ENCODE peak calls at places on chromosomes 7 and 10, in six cellular contexts. A, W, B, S, C and I are unnamed samples.

GRCh38 chr10:102431452-102432124 is 786 bp downstream of the CUEDC2 start:
- DNase-seq in B (peak; percentile 58), W (no peak), S (no peak), C (peak; percentile 58), A (no peak), I (no peak)

GRCh38 chr10:117112220-117112619 is 25.9 kb downstream of the VAX1 start:
- DNase-seq in A (no peak), B (peak; percentile 48), S (no peak), C (peak; percentile 6), W (peak; percentile 13), I (no peak)

GRCh38 chr10:35423505-35424306 is 87.4 kb downstream of the CCNY start:
- DNase-seq in C (no peak), S (no peak), A (no peak), B (no peak), W (no peak), I (no peak)

GRCh38 chr7:38628630-38629385 is 2.4 kb downstream of the AMPH start:
- DNase-seq in W (no peak), B (no peak), S (peak; percentile 50), C (peak; percentile 42), A (no peak), I (no peak)

GRCh38 chr10:86038371-86038770 is 328.2 kb downstream of the GRID1 start:
- DNase-seq in S (no peak), A (no peak), B (no peak), C (no peak), W (no peak), I (no peak)

GRCh38 chr7:3979956-3980643 is 679.0 kb downstream of the SDK1 start:
- DNase-seq in A (no peak), B (no peak), C (peak; percentile 4), W (peak; percentile 15), S (no peak), I (no peak)

GRCh38 chr7:106504620-106505019 is 156.3 kb downstream of the CCDC71L start:
- DNase-seq in C (no peak), B (no peak), W (no peak), A (no peak), S (no peak), I (no peak)

GRCh38 chr7:102832694-102833093 is 80.1 kb upstream of the LRRC17 start:
- DNase-seq in B (no peak), W (no peak), C (no peak), A (no peak), S (no peak), I (no peak)

GRCh38 chr7:133051719-133052118 is 30.2 kb downstream of the CHCHD3 start:
- DNase-seq in B (no peak), A (no peak), S (no peak), W (no peak), C (no peak), I (no peak)

GRCh38 chr10:26292058-26292457 is 75.5 kb downstream of the GAD2 start:
- DNase-seq in B (no peak), W (no peak), A (no peak), S (no peak), C (no peak), I (no peak)

GRCh38 chr7:92717982-92718716 is 118.2 kb downstream of the CDK6 start:
- DNase-seq in C (peak; percentile 67), B (no peak), S (no peak), A (peak; percentile 81), W (peak; percentile 20), I (peak; percentile 56)

GRCh38 chr7:47100815-47101435 is 481.0 kb downstream of the TNS3 start:
- DNase-seq in B (peak; percentile 78), S (no peak), A (peak; percentile 61), W (peak; percentile 57), C (peak; percentile 84), I (peak; percentile 74)

GRCh38 chr10:91389636-91390512 is 20.3 kb upstream of the HECTD2 start:
- DNase-seq in C (peak; percentile 72), A (no peak), S (no peak), W (peak; percentile 54), B (peak; percentile 66), I (no peak)

GRCh38 chr7:105782391-105783063 is 93.9 kb downstream of the ATXN7L1 start:
- DNase-seq in B (no peak), C (peak; percentile 77), S (peak; percentile 78), A (peak; percentile 66), W (no peak), I (peak; percentile 62)

GRCh38 chr10:61754553-61755540 is 92.1 kb downstream of the CABCOCO1 start:
- DNase-seq in W (no peak), B (no peak), S (no peak), A (no peak), C (no peak), I (no peak)

GRCh38 chr7:143002856-143003255 is 24.1 kb downstream of the OR9A2 start:
- DNase-seq in B (no peak), A (no peak), W (no peak), S (no peak), C (no peak), I (no peak)

GRCh38 chr10:76632158-76633051 is 1005.2 kb downstream of the KCNMA1 start:
- DNase-seq in C (no peak), W (no peak), S (no peak), B (peak; percentile 66), A (no peak), I (peak; percentile 38)

DNA sequence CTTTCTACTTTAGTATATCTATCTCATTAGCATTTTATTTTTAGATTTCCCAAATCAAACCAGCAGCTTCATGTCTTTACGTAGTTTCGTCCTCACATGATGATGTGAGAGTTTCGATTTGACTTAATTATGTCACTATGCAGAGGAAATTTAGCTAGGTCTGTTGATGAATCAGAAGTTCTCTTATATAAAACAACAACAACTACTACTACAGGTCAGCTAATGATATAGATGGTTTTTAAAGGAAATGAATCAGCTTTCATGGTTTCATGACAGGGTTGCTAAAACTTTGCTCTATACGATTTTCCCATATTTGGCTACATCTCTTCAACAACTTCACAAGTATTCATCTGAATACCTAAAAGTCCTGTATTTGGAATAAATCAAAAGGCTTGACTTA is 28.6 kb downstream of the JAZF1 start:
- DNase-seq in B (no peak), A (no peak), W (no peak), S (peak; percentile 20), C (peak; percentile 54), I (no peak)
- H3K4me3 ChIP-seq in B (no peak overlapping the region), A (no peak overlapping the region), W (no peak overlapping the region), S (no peak overlapping the region), C (no peak overlapping the region), I (no peak overlapping the region)

DNA sequence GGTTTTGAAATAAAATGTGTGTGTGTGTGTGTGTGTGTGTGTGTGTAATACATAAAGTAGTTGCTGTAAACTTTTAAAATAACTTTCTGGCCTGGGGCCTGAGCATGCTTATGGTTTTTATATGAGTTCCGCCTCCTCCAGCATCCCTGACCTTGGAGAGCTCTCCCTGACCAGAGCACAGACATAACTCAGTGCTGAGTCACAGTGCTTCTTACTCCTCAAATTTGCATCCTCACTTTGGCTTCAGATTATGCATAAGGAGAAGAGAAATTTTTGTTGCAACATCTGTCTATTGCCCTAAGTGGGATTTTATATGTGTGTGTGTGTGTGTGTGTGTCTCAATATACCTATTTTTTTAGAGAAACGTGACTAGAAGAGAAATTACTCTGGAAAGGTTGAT is 200.8 kb downstream of the ELMO1 start:
- DNase-seq in W (no peak), A (no peak), S (no peak), C (peak; percentile 92), B (peak; percentile 63), I (peak; percentile 41)
- H3K27me3 ChIP-seq in W (no peaks in the 10 kb centered on the region), A (no peaks in the 10 kb centered on the region), S (no peaks in the 10 kb centered on the region), C (no peaks in the 10 kb centered on the region), B (no peaks in the 10 kb centered on the region), I (no peaks in the 10 kb centered on the region)

GRCh38 chr10:13298748-13299436 is 972 bp downstream of the PHYH start:
- DNase-seq in S (no peak), C (no peak), W (no peak), B (peak; percentile 56), A (no peak), I (no peak)

GRCh38 chr10:13291821-13292773 is 7.8 kb downstream of the PHYH start:
- DNase-seq in B (no peak), A (no peak), W (peak; percentile 14), C (no peak), S (no peak), I (no peak)

GRCh38 chr10:13294156-13294555 is 5.7 kb downstream of the PHYH start:
- DNase-seq in B (no peak), C (no peak), W (no peak), S (no peak), A (no peak), I (no peak)

GRCh38 chr10:13296476-13296875 is 3.4 kb downstream of the PHYH start:
- DNase-seq in A (no peak), S (no peak), B (peak; percentile 27), W (no peak), C (no peak), I (no peak)

GRCh38 chr10:13294784-13295183 is 5.1 kb downstream of the PHYH start:
- DNase-seq in W (no peak), B (peak; percentile 1), C (no peak), A (no peak), S (no peak), I (no peak)
- H3K9me3 ChIP-seq in W (no peaks in the 10 kb centered on the region), B (no peaks in the 10 kb centered on the region), C (no peaks in the 10 kb centered on the region), A (no peaks in the 10 kb centered on the region), S (no peaks in the 10 kb centered on the region), I (no peaks in the 10 kb centered on the region)

DNA sequence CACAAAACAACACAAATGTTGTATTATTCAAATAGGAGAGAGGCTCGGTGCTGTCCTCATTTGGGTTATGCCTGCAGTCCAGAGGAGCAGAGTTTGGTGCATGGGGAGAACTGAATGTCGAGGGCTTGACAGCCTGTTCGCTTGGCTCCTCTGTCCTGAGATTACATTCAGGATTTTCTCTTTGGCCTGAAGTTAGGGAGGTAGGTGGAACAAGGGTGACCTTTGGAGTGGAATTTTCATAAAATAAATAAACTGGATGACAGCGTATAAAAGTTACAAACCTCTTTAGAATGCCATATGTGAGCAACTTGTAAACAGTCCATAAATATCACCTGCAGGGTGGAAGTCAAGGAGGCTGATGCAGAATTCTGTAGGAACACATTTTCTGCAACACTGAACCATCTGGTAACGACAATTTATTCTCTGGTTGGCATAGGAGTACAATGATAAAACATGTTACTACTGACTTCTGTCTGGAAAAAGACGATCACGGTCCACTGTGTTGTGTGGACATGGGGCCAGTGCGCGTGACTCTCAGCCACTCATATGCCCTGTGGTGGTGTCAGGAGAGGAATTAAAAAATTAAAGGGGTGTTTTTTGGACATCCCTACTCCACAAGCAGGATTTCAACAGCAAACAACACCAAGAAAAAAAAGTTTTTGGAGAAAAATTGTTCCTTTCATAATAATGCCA is 33.2 kb downstream of the NRP1 start:
- DNase-seq in S (no peak), B (no peak), A (no peak), C (no peak), W (no peak), I (no peak)
- H3K4me3 ChIP-seq in S (no peak overlapping the region), B (no peak overlapping the region), A (no peak overlapping the region), C (no peak overlapping the region), W (no peak overlapping the region), I (no peak overlapping the region)

GRCh38 chr10:71143610-71144009 is 68.8 kb upstream of the UNC5B start:
- DNase-seq in W (no peak), C (no peak), S (no peak), A (no peak), B (no peak), I (no peak)
- H3K27me3 ChIP-seq in W (peaks cover 23% of the 10 kb centered on the region), C (no peaks in the 10 kb centered on the region), S (peaks cover 24% of the 10 kb centered on the region), A (peaks cover under 1% of the 10 kb centered on the region), B (no peaks in the 10 kb centered on the region), I (peaks cover 2% of the 10 kb centered on the region)